ENCODE peak calls at places on chromosomes 4 and X, in ten cellular contexts. O, N, T, B, R, W, F, Y, I and L are unnamed samples.
A peak's percentile ranks its signal among the peaks of the same experiment; 100 is the strongest.

GRCh38 chr4:122617597-122618593 is 3.0 kb downstream of the IL21 start:
- DNase-seq in T (no peak), R (no peak), B (no peak), F (no peak), O (no peak), I (no peak), W (no peak), N (no peak), Y (no peak), L (no peak)

GRCh38 chr4:119304431-119304830 is 17.5 kb downstream of the FABP2 start:
- DNase-seq in W (no peak), B (no peak), O (no peak), Y (no peak), R (no peak), N (no peak), F (no peak), T (no peak), I (no peak), L (no peak)

GRCh38 chr4:168589154-168589553 is 92.3 kb downstream of the PALLD start:
- DNase-seq in I (no peak), F (no peak), B (no peak), O (no peak), N (no peak), Y (no peak), W (no peak), R (no peak), T (no peak), L (no peak)

GRCh38 chr4:43496602-43497001 is 604.1 kb downstream of the GRXCR1 start:
- DNase-seq in B (no peak), O (no peak), Y (no peak), N (no peak), W (no peak), F (no peak), T (no peak), R (no peak), I (no peak), L (no peak)

GRCh38 chr4:118798658-118799057 is 37.3 kb downstream of the SEC24D start:
- DNase-seq in Y (no peak), I (no peak), B (no peak), O (no peak), F (no peak), R (no peak), W (no peak), T (no peak), N (no peak), L (no peak)

GRCh38 chr4:165678236-165678960 is 194.6 kb upstream of the TLL1 start:
- DNase-seq in F (no peak), W (no peak), I (no peak), N (no peak), T (no peak), B (no peak), Y (no peak), R (no peak), O (no peak), L (no peak)

GRCh38 chr4:45661893-45662292 is 462.0 kb downstream of the GABRG1 start:
- DNase-seq in N (no peak), O (no peak), T (no peak), F (no peak), I (no peak), R (no peak), B (no peak), W (no peak), Y (no peak), L (no peak)

GRCh38 chrX:46573896-46574336 is 351 bp downstream of the CHST7 start:
- DNase-seq in N (peak; percentile 74), W (peak; percentile 70), I (peak; percentile 39), F (no peak), R (no peak), O (peak; percentile 26), T (peak; percentile 74), Y (peak; percentile 80), B (no peak), L (peak; percentile 56)

GRCh38 chr4:19486400-19486799 is 765.3 kb upstream of the SLIT2 start:
- DNase-seq in N (no peak), R (peak; percentile 7), F (no peak), W (no peak), O (no peak), B (no peak), Y (no peak), I (no peak), T (no peak), L (no peak)

GRCh38 chr4:5029447-5029846 is 10.2 kb upstream of the CYTL1 start:
- DNase-seq in O (no peak), R (no peak), N (no peak), W (no peak), B (no peak), Y (no peak), T (no peak), F (no peak), I (no peak), L (no peak)

GRCh38 chr4:176638992-176639391 is 153.7 kb downstream of the VEGFC start:
- DNase-seq in Y (no peak), O (no peak), B (no peak), W (no peak), N (no peak), T (no peak), F (no peak), R (no peak), I (no peak), L (no peak)

GRCh38 chr4:78395642-78396041 is 155.9 kb upstream of the ANXA3 start:
- DNase-seq in F (no peak), B (no peak), T (no peak), N (no peak), O (no peak), W (no peak), Y (no peak), I (no peak), R (no peak), L (no peak)

GRCh38 chrX:7270018-7270417 is 122.1 kb upstream of the PUDP start:
- DNase-seq in B (no peak), I (no peak), N (no peak), O (no peak), F (no peak), R (no peak), W (no peak), Y (no peak), T (no peak), L (no peak)

GRCh38 chr4:60389636-60390035 is 810.5 kb upstream of the ADGRL3 start:
- DNase-seq in N (no peak), Y (no peak), B (no peak), R (no peak), O (no peak), W (no peak), I (no peak), T (no peak), F (no peak), L (no peak)

GRCh38 chrX:7071390-7071789 is 76.1 kb upstream of the STS start:
- DNase-seq in O (no peak), N (no peak), I (no peak), Y (no peak), B (no peak), W (no peak), T (no peak), F (no peak), R (no peak), L (no peak)

GRCh38 chr4:163331629-163332360 is 601 bp downstream of the NPY1R start:
- DNase-seq in I (peak; percentile 21), T (no peak), F (no peak), N (no peak), R (no peak), O (peak; percentile 15), W (no peak), Y (no peak), B (peak; percentile 30), L (no peak)

GRCh38 chr4:117821834-117822233 is 212.5 kb upstream of the NDST3 start:
- DNase-seq in O (no peak), R (no peak), F (no peak), N (no peak), W (no peak), B (no peak), T (no peak), I (no peak), Y (no peak), L (no peak)

GRCh38 chr4:91488946-91489345 is 814.8 kb upstream of the GRID2 start:
- DNase-seq in N (no peak), I (no peak), O (no peak), T (no peak), R (no peak), Y (no peak), F (no peak), B (no peak), W (no peak), L (no peak)

GRCh38 chrX:17669458-17669857 is 67.8 kb upstream of the SCML1 start:
- DNase-seq in N (no peak), R (no peak), T (no peak), W (no peak), Y (no peak), F (no peak), I (no peak), B (no peak), O (no peak), L (no peak)

GRCh38 chr4:151603377-151603776 is 157.4 kb downstream of the GATB start:
- DNase-seq in T (no peak), F (no peak), O (no peak), W (no peak), I (no peak), B (no peak), Y (no peak), R (no peak), N (no peak), L (no peak)

GRCh38 chr4:173519130-173520101 is 10.6 kb downstream of the HAND2 start:
- DNase-seq in W (no peak), B (no peak), R (no peak), O (no peak), N (no peak), F (no peak), Y (no peak), T (no peak), I (peak; percentile 48), L (no peak)

GRCh38 chr4:107183155-107183774 is 147.2 kb upstream of the DKK2 start:
- DNase-seq in R (peak; percentile 49), T (peak; percentile 6), O (no peak), I (no peak), Y (no peak), W (no peak), N (peak; percentile 42), B (peak; percentile 6), F (peak; percentile 31), L (no peak)

GRCh38 chr4:149465941-149466340 is 349.7 kb downstream of the IQCM start:
- DNase-seq in B (no peak), F (no peak), I (no peak), O (no peak), N (no peak), T (no peak), Y (no peak), R (no peak), W (no peak), L (no peak)

GRCh38 chr4:23153076-23153475 is 460.3 kb downstream of the GBA3 start:
- DNase-seq in O (no peak), T (no peak), R (no peak), F (no peak), B (no peak), N (no peak), I (no peak), Y (no peak), W (no peak), L (no peak)

GRCh38 chrX:9899640-9900075 is 67.5 kb upstream of the CLDN34 start:
- DNase-seq in B (peak; percentile 42), Y (no peak), F (peak; percentile 38), I (no peak), T (peak; percentile 9), R (no peak), O (no peak), N (no peak), W (peak; percentile 66), L (no peak)

GRCh38 chr4:15928883-15929282 is 9.7 kb downstream of the FGFBP1 start:
- DNase-seq in Y (no peak), N (no peak), O (no peak), B (no peak), R (no peak), I (no peak), W (no peak), T (no peak), F (no peak), L (no peak)

GRCh38 chr4:4574792-4575191 is 32.9 kb upstream of the STX18 start:
- DNase-seq in Y (peak; percentile 63), R (no peak), N (no peak), T (no peak), O (peak; percentile 38), W (peak; percentile 82), I (peak; percentile 50), B (peak; percentile 39), F (no peak), L (no peak)

GRCh38 chrX:44431206-44431605 is 87.7 kb upstream of the EFHC2 start:
- DNase-seq in Y (no peak), B (no peak), I (no peak), W (no peak), F (no peak), N (no peak), R (no peak), O (no peak), T (no peak), L (no peak)